ENCODE peak calls at places on chromosomes 16 and 17, in seven cellular contexts. G is stimulated activated CD4-positive, alpha-beta T cell treated with anti-CD3 and anti-CD28 coated beads, Interleukin-1b, Interleukin-23, amount 100 ng/mL, for 1 hour; V is HFFc6; I is psoas muscle; B is activated CD8-positive, alpha-beta T cell treated with anti-CD3 and anti-CD28 coated beads, Interleukin-2, amount 10 ng/mL, durations not matched to agents 7 days and 5 days; L is K562; A is GM12878. F is an unnamed sample.

GRCh38 chr16:35574011-35574410 is 2114.6 kb downstream of the TP53TG3F start:
- DNase-seq in B (no peak), A (no peak), L (no peak), G (no peak), I (no peak), V (no peak), F (no peak)

GRCh38 chr17:77381731-77382130 is 241.0 kb downstream of the SEC14L1 start:
- DNase-seq in B (no peak), G (no peak), V (no peak), I (no peak), A (no peak), L (no peak), F (no peak)

GRCh38 chr17:76962858-76963257 is 94.7 kb downstream of the MGAT5B start:
- DNase-seq in B (no peak), L (no peak), V (no peak), A (no peak), I (no peak), G (no peak), F (no peak)

GRCh38 chr17:82000803-82001649 is 21.7 kb downstream of the CENPX start:
- DNase-seq in V (no peak), I (peak), G (no peak), A (no peak), L (no peak), B (no peak), F (no peak)

GRCh38 chr17:74078363-74078762 is 125.1 kb upstream of the RPL38 start:
- DNase-seq in L (no peak), V (no peak), G (no peak), B (no peak), A (no peak), I (no peak), F (no peak)

GRCh38 chr16:54503436-54503835 is 216.8 kb upstream of the IRX3 start:
- DNase-seq in V (no peak), I (no peak), B (no peak), A (no peak), G (no peak), L (no peak), F (no peak)

GRCh38 chr17:29212681-29213121 is 32.5 kb upstream of the MYO18A start:
- DNase-seq in G (no peak), V (peak), I (no peak), A (no peak), B (no peak), L (no peak), F (no peak)

GRCh38 chr16:55255890-55256289 is 68.1 kb upstream of the IRX6 start:
- DNase-seq in L (no peak), A (no peak), V (no peak), I (no peak), B (no peak), G (no peak), F (no peak)

GRCh38 chr16:67641779-67642708 is 2.9 kb upstream of the CARMIL2 start:
- DNase-seq in V (peak), B (no peak), L (no peak), G (no peak), I (peak), A (no peak), F (no peak)

GRCh38 chr17:73872816-73873215 is 228.6 kb upstream of the SDK2 start:
- DNase-seq in G (no peak), B (no peak), A (no peak), I (no peak), V (no peak), L (no peak), F (no peak)

GRCh38 chr17:40432864-40433528 is 10.3 kb upstream of the IGFBP4 start:
- DNase-seq in G (no peak), V (no peak), L (no peak), B (no peak), I (no peak), A (no peak), F (no peak)

GRCh38 chr16:7408700-7409340 is 76.2 kb downstream of the RBFOX1 start:
- DNase-seq in L (no peak), V (no peak), B (no peak), I (no peak), G (no peak), A (no peak), F (no peak)

GRCh38 chr16:75261590-75262078 is 10.2 kb upstream of the BCAR1 start:
- DNase-seq in B (no peak), L (no peak), G (no peak), A (no peak), I (no peak), V (no peak), F (no peak)

GRCh38 chr17:81153340-81153803 is 11.9 kb upstream of the PVALEF start:
- DNase-seq in B (no peak), V (no peak), G (no peak), I (peak), A (no peak), L (peak), F (no peak)

GRCh38 chr16:19215705-19216104 is 47.7 kb downstream of the SYT17 start:
- DNase-seq in V (no peak), I (no peak), B (no peak), A (no peak), G (no peak), L (no peak), F (no peak)

GRCh38 chr17:19538095-19539039 is 4.7 kb downstream of the SLC47A1 start:
- DNase-seq in A (no peak), I (peak), G (no peak), L (no peak), V (no peak), B (no peak), F (no peak)

GRCh38 chr17:17125136-17126084 is 80.7 kb downstream of the PLD6 start:
- DNase-seq in G (no peak), V (no peak), L (no peak), I (peak), A (no peak), B (peak), F (no peak)

GRCh38 chr17:62950067-62950466 is 16.0 kb upstream of the TANC2 start:
- DNase-seq in I (no peak), V (peak), L (no peak), B (no peak), G (no peak), A (no peak), F (peak)

GRCh38 chr16:53960050-53960812 is 256.3 kb downstream of the FTO start:
- DNase-seq in B (no peak), A (no peak), V (no peak), G (no peak), L (no peak), I (no peak), F (no peak)